ENCODE peak calls at places on chromosomes 16 and 17, in four cellular contexts. U, Q, F and W are unnamed samples.

GRCh38 chr16:85306071-85306792 is 194.0 kb upstream of the CIBAR2 start:
- DNase-seq in U (peak), F (peak), Q (peak), W (peak)

GRCh38 chr16:30767767-30768465 is 5.8 kb downstream of the RNF40 start:
- DNase-seq in U (no peak), Q (no peak), F (no peak), W (no peak)

GRCh38 chr17:57328109-57328882 is 72.0 kb downstream of the MSI2 start:
- DNase-seq in Q (no peak), F (no peak), U (no peak), W (no peak)

GRCh38 chr16:2744711-2745110 is 7.7 kb upstream of the SRRM2 start:
- DNase-seq in F (no peak), Q (no peak), U (no peak), W (no peak)

GRCh38 chr16:58392215-58393137 is at the start of gene GINS3:
- DNase-seq in U (peak), F (peak), Q (peak), W (peak)

GRCh38 chr17:205817-206216 is 24.4 kb upstream of the DOC2B start:
- DNase-seq in U (no peak), Q (no peak), F (no peak), W (no peak)

GRCh38 chr17:17836818-17837379 is at the start of gene SREBF1:
- DNase-seq in Q (peak), F (peak), U (no peak), W (peak)

GRCh38 chr17:9199474-9200196 is 178.3 kb downstream of the NTN1 start:
- DNase-seq in F (no peak), U (no peak), Q (no peak), W (no peak)

GRCh38 chr17:57612202-57613071 is 132.7 kb downstream of the CCDC182 start:
- DNase-seq in U (no peak), Q (peak), F (peak), W (no peak)

GRCh38 chr17:1224330-1224729 is 44.5 kb upstream of the ABR start:
- DNase-seq in Q (no peak), U (no peak), F (no peak), W (no peak)

GRCh38 chr17:79738643-79739042 is 7.9 kb downstream of the ENPP7 start:
- DNase-seq in U (no peak), Q (no peak), F (no peak), W (no peak)

GRCh38 chr16:57069635-57070350 is 22.6 kb upstream of the CPNE2 start:
- DNase-seq in Q (no peak), F (no peak), U (no peak), W (no peak)

GRCh38 chr16:83701494-83701893 is 106.3 kb upstream of the HSBP1 start:
- DNase-seq in Q (peak), F (peak), U (no peak), W (peak)

GRCh38 chr17:14774774-14775173 is 473.9 kb downstream of the HS3ST3B1 start:
- DNase-seq in Q (no peak), U (no peak), F (no peak), W (no peak)

GRCh38 chr17:67322039-67322787 is 44.2 kb downstream of the PSMD12 start:
- DNase-seq in Q (peak), F (no peak), U (no peak), W (no peak)

GRCh38 chr17:62062313-62062712 is 2.8 kb downstream of the MED13 start:
- DNase-seq in U (no peak), F (no peak), Q (no peak), W (peak)

GRCh38 chr16:54193656-54194007 is 93.0 kb downstream of the IRX3 start:
- DNase-seq in U (peak), Q (peak), F (peak), W (peak)

GRCh38 chr16:27781981-27782880 is 232.3 kb downstream of the KATNIP start:
- DNase-seq in F (no peak), Q (no peak), U (no peak), W (no peak)

GRCh38 chr16:22360963-22361659 is 13.3 kb downstream of the CDR2 start:
- DNase-seq in Q (no peak), U (no peak), F (no peak), W (no peak)

GRCh38 chr17:79814966-79815835 is 18.3 kb upstream of the CBX8 start:
- DNase-seq in F (no peak), Q (no peak), U (no peak), W (no peak)

DNA sequence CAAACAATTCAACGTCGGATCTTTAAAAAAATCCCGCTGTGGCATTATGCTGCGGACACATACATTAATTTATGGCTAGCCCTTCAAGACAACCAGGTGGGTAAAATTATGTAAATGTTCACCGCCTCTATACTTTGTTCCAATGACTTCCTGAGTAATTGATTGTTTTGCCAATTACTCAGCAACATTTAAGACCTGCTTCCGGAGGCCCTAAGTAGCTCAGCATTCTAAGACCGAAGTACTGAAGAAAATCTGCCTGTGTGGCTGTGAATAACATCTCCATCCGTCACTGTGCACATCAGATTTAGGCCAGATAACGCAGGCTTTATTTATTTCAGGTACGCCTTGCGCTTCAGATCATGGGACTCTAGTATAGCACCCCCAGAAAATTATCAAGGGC is 23.3 kb downstream of the QPRT start:
- DNase-seq in U (no peak), Q (no peak), F (no peak), W (no peak)
- TF ChIP-seq POLR2AphosphoS5 in U (no peak), Q (no peak), F (no peak), W (no peak)

GRCh38 chr16:88299751-88300462 is 82.9 kb upstream of the ZNF469 start:
- DNase-seq in Q (no peak), F (no peak), U (no peak), W (no peak)
- H3K9ac ChIP-seq in Q (no peak), F (no peak), U (no peak), W (no peak)

GRCh38 chr17:45338996-45339535 is 22.2 kb upstream of the MAP3K14 start:
- DNase-seq in F (no peak), Q (no peak), U (no peak), W (no peak)

GRCh38 chr17:45336390-45337182 is 19.8 kb upstream of the MAP3K14 start:
- DNase-seq in F (no peak), U (no peak), Q (no peak), W (no peak)

GRCh38 chr17:45335721-45336120 is 18.9 kb upstream of the MAP3K14 start:
- DNase-seq in Q (peak), F (no peak), U (no peak), W (no peak)

GRCh38 chr17:45339646-45340605 is 23.1 kb upstream of the MAP3K14 start:
- DNase-seq in U (no peak), F (no peak), Q (peak), W (no peak)

GRCh38 chr17:45338023-45338781 is 21.4 kb upstream of the MAP3K14 start:
- DNase-seq in Q (no peak), U (no peak), F (no peak), W (peak)
- TF ChIP-seq POLR2AphosphoS5 in Q (no peak), U (no peak), F (no peak), W (peak)

DNA sequence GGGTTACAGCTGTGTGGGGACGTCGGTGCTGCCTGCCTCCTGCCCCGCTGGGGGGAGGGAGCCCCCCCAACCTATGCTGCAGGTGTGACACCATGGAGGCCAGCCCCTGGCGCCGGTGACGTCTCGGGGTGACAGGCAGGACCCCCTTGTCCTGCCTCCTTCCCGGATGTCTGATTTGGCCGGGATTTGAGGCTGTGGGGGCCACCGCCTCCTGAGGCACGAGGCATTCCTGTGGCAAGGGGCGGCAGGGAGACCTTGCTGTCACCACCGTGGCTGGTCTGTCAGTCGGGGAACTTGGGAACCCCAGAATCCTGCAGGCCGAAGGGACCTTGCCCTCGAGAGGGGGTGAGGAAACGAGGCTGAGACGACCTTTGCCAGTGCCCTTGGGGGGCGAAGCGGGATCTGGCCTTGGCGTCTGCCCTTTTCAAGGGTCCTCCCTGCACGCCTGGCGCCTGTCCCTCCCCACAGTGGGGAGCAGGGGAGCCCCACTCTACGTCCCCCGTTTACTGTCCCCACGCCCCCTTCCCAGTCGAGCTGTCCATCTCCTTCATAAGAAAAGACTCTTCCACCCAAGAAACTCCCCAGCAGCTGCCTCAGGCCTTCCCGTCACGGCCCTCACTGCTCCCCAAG is 74.4 kb downstream of the METRNL start:
- DNase-seq in F (no peak), Q (no peak), U (no peak), W (no peak)
- H3K9ac ChIP-seq in F (no peak), Q (no peak), U (no peak), W (no peak)

DNA sequence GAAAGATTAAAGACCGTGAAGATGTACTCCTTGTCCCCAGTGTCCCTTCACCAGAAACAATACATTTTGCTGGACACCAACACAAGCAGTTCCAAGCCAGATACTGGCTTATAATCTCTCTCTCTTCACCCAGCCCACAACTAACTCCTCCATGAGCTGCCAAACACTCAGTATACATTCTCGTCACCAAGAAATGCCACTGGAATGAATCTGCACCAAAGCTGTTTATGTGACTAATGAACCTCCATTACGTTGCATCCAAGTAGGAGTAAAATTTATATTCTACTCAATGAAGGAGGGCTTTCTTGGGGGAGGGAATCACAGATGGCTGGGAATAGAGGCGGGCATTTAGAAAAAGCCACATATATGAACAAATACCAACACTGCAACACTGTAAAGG is 20.9 kb upstream of the SOX9 start:
- DNase-seq in U (no peak), Q (no peak), F (no peak), W (no peak)
- TF ChIP-seq POLR2AphosphoS5 in U (no peak), Q (no peak), F (no peak), W (no peak)

DNA sequence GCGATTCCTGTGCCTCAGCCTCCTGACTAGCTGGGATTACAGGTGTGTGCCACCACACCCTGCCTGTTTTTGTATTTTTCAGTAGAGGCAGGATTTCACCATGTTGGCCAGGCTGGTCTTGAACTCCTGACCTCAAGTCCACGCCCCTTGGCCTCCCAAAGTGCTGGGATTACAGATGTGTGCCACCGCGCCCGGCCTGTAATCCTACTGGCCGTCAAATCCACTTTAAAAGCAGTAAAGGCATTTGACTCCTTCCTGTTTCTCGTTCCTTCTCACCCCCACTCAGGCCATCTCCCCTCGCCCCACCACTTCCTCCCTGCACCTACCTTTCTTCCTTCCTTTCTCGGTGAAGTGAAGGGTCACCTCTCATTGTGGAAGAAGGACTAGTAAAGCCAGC is 69.4 kb upstream of the CREBBP start:
- DNase-seq in Q (no peak), U (no peak), F (no peak), W (no peak)
- H3K9ac ChIP-seq in Q (no peak), U (no peak), F (no peak), W (no peak)

DNA sequence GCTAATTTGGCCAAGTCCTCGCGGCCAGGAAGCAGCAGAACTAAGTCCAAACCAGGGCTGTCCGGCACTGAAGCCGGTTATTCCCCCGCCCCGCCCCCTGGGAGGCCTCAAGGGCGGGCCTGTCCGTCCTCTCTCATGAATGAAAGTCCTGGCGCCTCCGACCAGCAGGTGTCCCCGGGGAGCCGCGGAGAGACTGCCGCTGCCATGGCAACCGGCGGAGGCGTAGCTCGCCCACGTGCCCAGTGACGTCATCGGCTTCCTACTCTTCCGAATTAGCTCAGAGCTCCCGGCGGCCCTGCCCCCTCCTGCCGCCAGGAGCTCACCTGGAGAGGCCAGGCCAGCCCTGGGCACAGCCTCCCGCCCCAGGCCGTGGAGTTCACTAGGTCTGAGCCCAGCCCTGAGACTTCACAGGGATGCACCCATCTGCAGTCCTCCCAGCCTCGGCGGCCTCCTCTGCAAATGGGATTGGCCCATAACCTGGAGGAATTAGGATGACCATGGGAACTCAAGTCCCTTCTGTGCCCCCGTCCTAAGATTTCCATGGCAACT is 1.3 kb downstream of the SPATA2L start:
- DNase-seq in F (peak), U (peak), Q (peak), W (peak)
- TF ChIP-seq POLR2AphosphoS5 in F (peak), U (peak), Q (no peak), W (peak)

DNA sequence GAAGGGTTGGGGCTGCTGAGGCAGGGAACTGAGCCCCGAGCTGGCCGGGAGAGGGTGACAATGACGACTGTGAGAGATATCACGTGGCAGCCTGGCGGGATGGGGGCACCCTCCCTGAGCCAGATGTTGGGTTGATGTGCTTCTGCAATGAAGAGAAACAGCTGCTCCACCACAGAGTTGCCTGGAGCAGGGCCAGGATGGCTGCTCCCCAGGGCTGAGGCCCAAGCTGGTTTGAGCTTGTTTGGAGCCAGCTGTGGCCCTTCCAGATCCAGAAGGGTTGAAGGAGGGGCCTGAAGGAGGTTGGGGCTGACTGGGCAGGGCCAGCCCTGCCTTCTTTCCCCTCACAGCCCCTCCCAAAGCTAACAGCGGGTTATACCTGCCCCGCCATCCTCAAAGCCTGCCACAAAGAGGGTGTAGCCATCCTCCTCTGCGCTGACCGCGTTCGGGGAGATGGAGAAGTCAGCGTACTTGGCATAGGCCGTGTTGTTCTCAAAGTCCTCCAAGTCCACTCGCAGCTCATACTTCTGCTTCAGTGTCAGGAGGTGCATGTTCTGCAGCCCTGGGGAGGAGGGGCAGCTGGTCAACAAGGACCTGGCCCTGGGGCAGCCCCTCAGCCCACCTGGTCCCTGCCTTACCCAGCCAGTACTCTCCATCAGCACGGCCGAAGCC is 2.1 kb downstream of the MFAP4 start:
- DNase-seq in F (no peak), Q (peak), U (no peak), W (no peak)
- H3K9ac ChIP-seq in F (no peak), Q (no peak), U (no peak), W (no peak)

GRCh38 chr17:55388842-55389241 is 32.8 kb downstream of the MMD start:
- DNase-seq in Q (no peak), F (no peak), U (no peak), W (no peak)

GRCh38 chr17:55391764-55392467 is 29.7 kb downstream of the MMD start:
- DNase-seq in Q (no peak), U (no peak), F (no peak), W (no peak)

GRCh38 chr17:55394357-55395021 is 27.1 kb downstream of the MMD start:
- DNase-seq in Q (no peak), U (no peak), F (peak), W (no peak)

GRCh38 chr17:55390364-55390977 is 31.2 kb downstream of the MMD start:
- DNase-seq in U (no peak), F (no peak), Q (no peak), W (no peak)

GRCh38 chr17:55391244-55391757 is 30.3 kb downstream of the MMD start:
- DNase-seq in F (no peak), U (no peak), Q (no peak), W (no peak)
- TF ChIP-seq POLR2AphosphoS5 in F (peak), U (no peak), Q (no peak), W (no peak)